ENCODE peak calls at places on chromosome 20, in seven cellular contexts. One of them, this sample, is unnamed.

GRCh38 chr20:49987015-49987867 is 4.5 kb downstream of the SNAI1 start:
- DNase-seq in NCI-H1092: no peak
- DNase-seq in endothelial cell of umbilical vein: no peak
- DNase-seq in HS-27A: no peak
- DNase-seq in CD8-positive, alpha-beta memory T cell: no peak
- DNase-seq in caudate nucleus: no peak
- DNase-seq in bronchial epithelial cell: peak; percentile 38
- DNase-seq in this sample: no peak

GRCh38 chr20:61931476-61932198 is 134.0 kb downstream of the TAF4 start:
- DNase-seq in NCI-H1092: no peak
- DNase-seq in endothelial cell of umbilical vein: no peak
- DNase-seq in HS-27A: no peak
- DNase-seq in CD8-positive, alpha-beta memory T cell: peak; percentile 39
- DNase-seq in caudate nucleus: no peak
- DNase-seq in bronchial epithelial cell: no peak
- DNase-seq in this sample: no peak

GRCh38 chr20:43838703-43839060 is 76.0 kb upstream of the TOX2 start:
- DNase-seq in NCI-H1092: no peak
- DNase-seq in endothelial cell of umbilical vein: no peak
- DNase-seq in HS-27A: no peak
- DNase-seq in CD8-positive, alpha-beta memory T cell: no peak
- DNase-seq in caudate nucleus: no peak
- DNase-seq in bronchial epithelial cell: no peak
- DNase-seq in this sample: no peak

GRCh38 chr20:48983423-48984400 is 62.2 kb downstream of the ARFGEF2 start:
- DNase-seq in NCI-H1092: no peak
- DNase-seq in endothelial cell of umbilical vein: peak; percentile 99
- DNase-seq in HS-27A: peak; percentile 47
- DNase-seq in CD8-positive, alpha-beta memory T cell: no peak
- DNase-seq in caudate nucleus: no peak
- DNase-seq in bronchial epithelial cell: peak; percentile 90
- DNase-seq in this sample: no peak

GRCh38 chr20:32070690-32071213 is 18.7 kb downstream of the HCK start:
- DNase-seq in NCI-H1092: no peak
- DNase-seq in endothelial cell of umbilical vein: no peak
- DNase-seq in HS-27A: no peak
- DNase-seq in CD8-positive, alpha-beta memory T cell: no peak
- DNase-seq in caudate nucleus: no peak
- DNase-seq in bronchial epithelial cell: no peak
- DNase-seq in this sample: no peak

GRCh38 chr20:45308078-45308778 is at the start of gene MATN4:
- DNase-seq in NCI-H1092: no peak
- DNase-seq in endothelial cell of umbilical vein: no peak
- DNase-seq in HS-27A: no peak
- DNase-seq in CD8-positive, alpha-beta memory T cell: no peak
- DNase-seq in caudate nucleus: no peak
- DNase-seq in bronchial epithelial cell: peak; percentile 40
- DNase-seq in this sample: no peak

GRCh38 chr20:31913431-31914157 is 38.3 kb downstream of the PDRG1 start:
- DNase-seq in NCI-H1092: no peak
- DNase-seq in endothelial cell of umbilical vein: no peak
- DNase-seq in HS-27A: no peak
- DNase-seq in CD8-positive, alpha-beta memory T cell: no peak
- DNase-seq in caudate nucleus: no peak
- DNase-seq in bronchial epithelial cell: no peak
- DNase-seq in this sample: no peak

GRCh38 chr20:56328861-56329260 is 29.9 kb upstream of the FAM210B start:
- DNase-seq in NCI-H1092: no peak
- DNase-seq in endothelial cell of umbilical vein: no peak
- DNase-seq in HS-27A: no peak
- DNase-seq in CD8-positive, alpha-beta memory T cell: no peak
- DNase-seq in caudate nucleus: no peak
- DNase-seq in bronchial epithelial cell: peak; percentile 12
- DNase-seq in this sample: no peak

GRCh38 chr20:23524146-23524545 is 33.2 kb downstream of the CST8 start:
- DNase-seq in NCI-H1092: no peak
- DNase-seq in endothelial cell of umbilical vein: no peak
- DNase-seq in HS-27A: no peak
- DNase-seq in CD8-positive, alpha-beta memory T cell: no peak
- DNase-seq in caudate nucleus: no peak
- DNase-seq in bronchial epithelial cell: no peak
- DNase-seq in this sample: no peak

GRCh38 chr20:44495257-44495656 is 19.6 kb downstream of the TTPAL start:
- DNase-seq in NCI-H1092: no peak
- DNase-seq in endothelial cell of umbilical vein: no peak
- DNase-seq in HS-27A: no peak
- DNase-seq in CD8-positive, alpha-beta memory T cell: no peak
- DNase-seq in caudate nucleus: no peak
- DNase-seq in bronchial epithelial cell: peak; percentile 94
- DNase-seq in this sample: no peak

GRCh38 chr20:40809361-40809760 is 120.3 kb upstream of the MAFB start:
- DNase-seq in NCI-H1092: no peak
- DNase-seq in endothelial cell of umbilical vein: no peak
- DNase-seq in HS-27A: no peak
- DNase-seq in CD8-positive, alpha-beta memory T cell: no peak
- DNase-seq in caudate nucleus: no peak
- DNase-seq in bronchial epithelial cell: no peak
- DNase-seq in this sample: no peak

GRCh38 chr20:19233025-19233794 is 20.8 kb downstream of the SLC24A3 start:
- DNase-seq in NCI-H1092: no peak
- DNase-seq in endothelial cell of umbilical vein: no peak
- DNase-seq in HS-27A: no peak
- DNase-seq in CD8-positive, alpha-beta memory T cell: no peak
- DNase-seq in caudate nucleus: no peak
- DNase-seq in bronchial epithelial cell: no peak
- DNase-seq in this sample: no peak

GRCh38 chr20:32456869-32457421 is 98.8 kb downstream of the ASXL1 start:
- DNase-seq in NCI-H1092: no peak
- DNase-seq in endothelial cell of umbilical vein: no peak
- DNase-seq in HS-27A: no peak
- DNase-seq in CD8-positive, alpha-beta memory T cell: no peak
- DNase-seq in caudate nucleus: peak; percentile 61
- DNase-seq in bronchial epithelial cell: no peak
- DNase-seq in this sample: peak; percentile 41

GRCh38 chr20:62356143-62356947 is 10.8 kb downstream of the LAMA5 start:
- DNase-seq in NCI-H1092: no peak
- DNase-seq in endothelial cell of umbilical vein: peak; percentile 13
- DNase-seq in HS-27A: no peak
- DNase-seq in CD8-positive, alpha-beta memory T cell: no peak
- DNase-seq in caudate nucleus: no peak
- DNase-seq in bronchial epithelial cell: no peak
- DNase-seq in this sample: no peak

This sample was measured in substantia nigra.